ENCODE peak calls at places on chromosomes 12 and 14, in seven cellular contexts. One of them, this sample, is unnamed.

GRCh38 chr14:81326451-81326850 is 73.7 kb downstream of the STON2 start:
- DNase-seq in left ventricle myocardium inferior: no peak
- DNase-seq in endodermal cell: no peak
- DNase-seq in keratinocyte: no peak
- DNase-seq in colonic mucosa: no peak
- DNase-seq in tibial nerve: no peak
- DNase-seq in prostate gland: no peak
- DNase-seq in this sample: no peak

GRCh38 chr14:24674204-24674970 is 40.4 kb upstream of the GZMB start:
- DNase-seq in left ventricle myocardium inferior: no peak
- DNase-seq in endodermal cell: no peak
- DNase-seq in keratinocyte: no peak
- DNase-seq in colonic mucosa: no peak
- DNase-seq in tibial nerve: no peak
- DNase-seq in prostate gland: no peak
- DNase-seq in this sample: no peak

GRCh38 chr12:20370001-20370381 is 1.7 kb downstream of the PDE3A start:
- DNase-seq in left ventricle myocardium inferior: peak; percentile 38
- DNase-seq in endodermal cell: no peak
- DNase-seq in keratinocyte: no peak
- DNase-seq in colonic mucosa: peak; percentile 72
- DNase-seq in tibial nerve: peak; percentile 42
- DNase-seq in prostate gland: peak; percentile 35
- DNase-seq in this sample: peak; percentile 36

GRCh38 chr12:47896633-47897032 is 8.2 kb downstream of the VDR start:
- DNase-seq in left ventricle myocardium inferior: no peak
- DNase-seq in endodermal cell: peak; percentile 43
- DNase-seq in keratinocyte: no peak
- DNase-seq in colonic mucosa: peak; percentile 83
- DNase-seq in tibial nerve: no peak
- DNase-seq in prostate gland: no peak
- DNase-seq in this sample: peak; percentile 46

GRCh38 chr12:13530966-13531365 is 334.4 kb downstream of the EMP1 start:
- DNase-seq in left ventricle myocardium inferior: no peak
- DNase-seq in endodermal cell: no peak
- DNase-seq in keratinocyte: no peak
- DNase-seq in colonic mucosa: no peak
- DNase-seq in tibial nerve: no peak
- DNase-seq in prostate gland: no peak
- DNase-seq in this sample: no peak

GRCh38 chr12:132429122-132429931 is 60.6 kb upstream of the FBRSL1 start:
- DNase-seq in left ventricle myocardium inferior: no peak
- DNase-seq in endodermal cell: peak; percentile 85
- DNase-seq in keratinocyte: no peak
- DNase-seq in colonic mucosa: peak; percentile 57
- DNase-seq in tibial nerve: no peak
- DNase-seq in prostate gland: no peak
- DNase-seq in this sample: peak; percentile 88

GRCh38 chr14:32430326-32430725 is 101.2 kb downstream of the AKAP6 start:
- DNase-seq in left ventricle myocardium inferior: no peak
- DNase-seq in endodermal cell: no peak
- DNase-seq in keratinocyte: no peak
- DNase-seq in colonic mucosa: no peak
- DNase-seq in tibial nerve: no peak
- DNase-seq in prostate gland: no peak
- DNase-seq in this sample: no peak

GRCh38 chr12:6605425-6606330 is 1.5 kb downstream of the CHD4 start:
- DNase-seq in left ventricle myocardium inferior: peak; percentile 17
- DNase-seq in endodermal cell: peak; percentile 85
- DNase-seq in keratinocyte: no peak
- DNase-seq in colonic mucosa: peak; percentile 24
- DNase-seq in tibial nerve: no peak
- DNase-seq in prostate gland: peak; percentile 36
- DNase-seq in this sample: peak; percentile 74

DNA sequence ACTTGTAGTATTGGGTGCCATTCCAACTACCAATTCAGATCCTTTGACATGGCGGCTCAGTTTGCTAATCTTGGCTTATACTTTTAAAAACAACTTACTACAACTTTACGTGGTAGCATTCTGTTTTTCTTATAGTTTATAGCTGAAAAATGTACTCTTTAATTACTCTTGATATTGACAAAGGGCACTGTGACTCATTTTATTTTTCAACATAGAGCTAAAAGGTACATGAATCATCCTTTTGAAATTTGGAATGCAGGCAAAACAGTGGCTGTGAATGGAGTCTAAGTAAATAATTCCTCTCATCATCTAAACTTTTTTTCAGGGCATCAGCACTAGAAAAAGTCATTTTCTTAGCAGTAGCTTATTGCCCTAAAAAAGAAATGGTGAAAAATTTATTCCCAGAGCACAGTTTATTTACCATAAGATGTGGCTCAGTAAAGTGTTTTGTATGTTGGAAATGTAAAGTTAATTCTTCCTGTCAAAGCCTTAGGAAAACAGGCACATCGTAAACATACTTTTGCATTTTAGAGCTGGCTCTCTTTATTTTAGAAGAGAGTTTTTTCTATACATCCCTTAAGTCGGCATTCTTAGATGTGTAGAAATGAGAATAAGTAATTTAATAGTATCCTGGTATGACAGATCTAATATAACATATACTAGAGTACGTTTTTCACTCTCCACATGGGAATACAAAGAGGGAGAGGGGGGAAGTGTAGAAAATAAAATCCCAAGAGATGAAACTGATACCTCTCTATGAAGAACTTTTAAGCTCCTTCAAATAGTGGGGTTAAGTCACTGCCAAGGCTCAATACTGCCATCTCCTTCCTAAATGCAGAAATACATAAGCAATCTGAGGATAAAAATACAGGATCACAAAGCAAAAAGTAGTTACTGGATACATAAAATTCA is 55.2 kb downstream of the SLC25A21 start:
- DNase-seq in left ventricle myocardium inferior: no peak
- DNase-seq in endodermal cell: no peak
- DNase-seq in keratinocyte: no peak
- DNase-seq in colonic mucosa: no peak
- DNase-seq in tibial nerve: no peak
- DNase-seq in prostate gland: no peak
- DNase-seq in this sample: no peak
- H3K4me3 ChIP-seq in left ventricle myocardium inferior: no peak overlapping the region
- H3K4me3 ChIP-seq in endodermal cell: no peak overlapping the region
- H3K4me3 ChIP-seq in keratinocyte: no peak overlapping the region
- H3K4me3 ChIP-seq in colonic mucosa: no peak overlapping the region
- H3K4me3 ChIP-seq in tibial nerve: no peak overlapping the region
- H3K4me3 ChIP-seq in prostate gland: no peak overlapping the region
- H3K4me3 ChIP-seq in this sample: no peak overlapping the region

GRCh38 chr12:65824314-65824563 is at the start of gene HMGA2:
- DNase-seq in left ventricle myocardium inferior: no peak
- DNase-seq in endodermal cell: no peak
- DNase-seq in keratinocyte: no peak
- DNase-seq in colonic mucosa: peak; percentile 61
- DNase-seq in tibial nerve: no peak
- DNase-seq in prostate gland: no peak
- DNase-seq in this sample: no peak

GRCh38 chr12:65825323-65825572 is 965 bp downstream of the HMGA2 start:
- DNase-seq in left ventricle myocardium inferior: no peak
- DNase-seq in endodermal cell: no peak
- DNase-seq in keratinocyte: no peak
- DNase-seq in colonic mucosa: no peak
- DNase-seq in tibial nerve: no peak
- DNase-seq in prostate gland: no peak
- DNase-seq in this sample: no peak

GRCh38 chr12:65821336-65821735 is 2.9 kb upstream of the HMGA2 start:
- DNase-seq in left ventricle myocardium inferior: no peak
- DNase-seq in endodermal cell: no peak
- DNase-seq in keratinocyte: no peak
- DNase-seq in colonic mucosa: no peak
- DNase-seq in tibial nerve: no peak
- DNase-seq in prostate gland: no peak
- DNase-seq in this sample: no peak

GRCh38 chr12:65823481-65824313 is 586 bp upstream of the HMGA2 start:
- DNase-seq in left ventricle myocardium inferior: no peak
- DNase-seq in endodermal cell: peak; percentile 89
- DNase-seq in keratinocyte: no peak
- DNase-seq in colonic mucosa: peak; percentile 77
- DNase-seq in tibial nerve: no peak
- DNase-seq in prostate gland: peak; percentile 6
- DNase-seq in this sample: peak; percentile 80

DNA sequence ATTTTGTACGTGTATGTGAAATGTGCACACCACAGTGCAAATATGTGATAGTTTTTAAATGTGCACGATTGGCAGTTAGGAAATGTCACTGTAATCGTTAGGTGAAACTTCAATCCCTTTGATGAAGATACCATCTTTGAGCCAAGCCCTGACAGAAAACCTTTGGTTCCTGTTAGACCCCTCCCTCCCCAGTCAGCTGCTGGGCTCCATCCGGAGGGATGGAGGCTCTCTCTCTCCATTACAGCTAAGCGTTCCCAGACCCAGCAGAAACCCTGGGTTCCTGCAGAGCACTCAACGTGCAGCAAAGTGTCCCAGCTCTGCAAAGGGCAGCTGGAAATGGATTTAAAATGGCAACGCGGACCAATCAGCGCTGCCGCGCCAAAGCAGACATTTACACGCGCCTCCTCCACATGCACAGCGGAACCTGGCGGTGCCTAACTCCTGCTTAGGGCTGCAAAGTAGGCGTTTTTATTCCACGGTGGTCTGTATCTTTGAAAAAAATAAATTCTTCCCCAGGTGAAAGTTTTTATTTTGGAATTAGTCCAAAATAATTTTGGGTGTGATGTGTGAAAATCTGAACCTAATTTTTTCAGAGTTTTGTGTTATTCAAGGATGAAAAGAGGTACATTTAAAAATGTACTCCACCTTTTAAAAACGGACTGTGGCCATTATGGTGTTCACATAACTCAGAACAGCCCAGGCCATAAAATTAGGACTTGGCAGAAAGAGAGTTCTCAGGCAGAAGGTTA is 1.4 kb upstream of the HMGA2 start:
- DNase-seq in left ventricle myocardium inferior: no peak
- DNase-seq in endodermal cell: peak; percentile 97
- DNase-seq in keratinocyte: no peak
- DNase-seq in colonic mucosa: peak; percentile 69
- DNase-seq in tibial nerve: no peak
- DNase-seq in prostate gland: no peak
- DNase-seq in this sample: peak; percentile 83
- H3K27me3 ChIP-seq in left ventricle myocardium inferior: peaks cover 89% of the 10 kb centered on the region
- H3K27me3 ChIP-seq in endodermal cell: no peaks in the 10 kb centered on the region
- H3K27me3 ChIP-seq in keratinocyte: no peaks in the 10 kb centered on the region
- H3K27me3 ChIP-seq in colonic mucosa: peaks cover 4% of the 10 kb centered on the region
- H3K27me3 ChIP-seq in tibial nerve: peaks cover 65% of the 10 kb centered on the region
- H3K27me3 ChIP-seq in prostate gland: peaks cover 5% of the 10 kb centered on the region
- H3K27me3 ChIP-seq in this sample: no peaks in the 10 kb centered on the region

DNA sequence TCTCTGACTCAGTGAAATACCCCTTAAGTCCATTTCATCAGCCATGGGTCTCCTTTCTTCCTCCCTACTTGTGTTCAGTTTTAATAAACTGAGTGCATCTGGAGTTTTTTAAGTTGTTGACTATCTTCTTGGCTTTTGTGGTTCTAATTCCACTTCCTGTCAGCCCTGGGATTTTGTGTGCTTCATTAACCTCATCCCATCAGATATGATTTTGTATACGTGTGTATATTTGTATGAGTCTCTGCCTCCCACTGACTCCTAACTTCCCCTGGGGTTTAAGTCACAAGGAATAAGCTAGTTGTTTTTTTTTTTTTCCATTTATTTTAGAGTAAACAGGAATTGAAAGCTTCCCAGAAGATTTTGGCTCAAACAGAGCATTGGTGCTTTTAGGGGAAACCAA is 62.7 kb downstream of the TTLL5 start:
- DNase-seq in left ventricle myocardium inferior: no peak
- DNase-seq in endodermal cell: no peak
- DNase-seq in keratinocyte: no peak
- DNase-seq in colonic mucosa: no peak
- DNase-seq in tibial nerve: no peak
- DNase-seq in prostate gland: no peak
- DNase-seq in this sample: no peak
- H3K36me3 ChIP-seq in left ventricle myocardium inferior: peaks cover 5% of the 10 kb centered on the region
- H3K36me3 ChIP-seq in endodermal cell: peaks cover 65% of the 10 kb centered on the region
- H3K36me3 ChIP-seq in keratinocyte: peaks cover 7% of the 10 kb centered on the region
- H3K36me3 ChIP-seq in colonic mucosa: no peaks in the 10 kb centered on the region
- H3K36me3 ChIP-seq in tibial nerve: peaks cover 28% of the 10 kb centered on the region
- H3K36me3 ChIP-seq in prostate gland: no peaks in the 10 kb centered on the region
- H3K36me3 ChIP-seq in this sample: peaks cover 3% of the 10 kb centered on the region

GRCh38 chr12:122080149-122081107 is 1.9 kb downstream of the MLXIP start:
- DNase-seq in left ventricle myocardium inferior: peak; percentile 53
- DNase-seq in endodermal cell: peak; percentile 79
- DNase-seq in keratinocyte: no peak
- DNase-seq in colonic mucosa: peak; percentile 84
- DNase-seq in tibial nerve: peak; percentile 78
- DNase-seq in prostate gland: peak; percentile 60
- DNase-seq in this sample: peak; percentile 64

GRCh38 chr12:122085006-122085405 is 6.5 kb downstream of the MLXIP start:
- DNase-seq in left ventricle myocardium inferior: no peak
- DNase-seq in endodermal cell: no peak
- DNase-seq in keratinocyte: no peak
- DNase-seq in colonic mucosa: peak; percentile 49
- DNase-seq in tibial nerve: no peak
- DNase-seq in prostate gland: no peak
- DNase-seq in this sample: no peak

GRCh38 chr12:122081108-122081696 is 2.6 kb downstream of the MLXIP start:
- DNase-seq in left ventricle myocardium inferior: no peak
- DNase-seq in endodermal cell: no peak
- DNase-seq in keratinocyte: no peak
- DNase-seq in colonic mucosa: peak; percentile 32
- DNase-seq in tibial nerve: no peak
- DNase-seq in prostate gland: no peak
- DNase-seq in this sample: no peak

GRCh38 chr12:122081697-122082221 is 3.2 kb downstream of the MLXIP start:
- DNase-seq in left ventricle myocardium inferior: peak; percentile 60
- DNase-seq in endodermal cell: no peak
- DNase-seq in keratinocyte: no peak
- DNase-seq in colonic mucosa: peak; percentile 71
- DNase-seq in tibial nerve: peak; percentile 53
- DNase-seq in prostate gland: no peak
- DNase-seq in this sample: no peak

DNA sequence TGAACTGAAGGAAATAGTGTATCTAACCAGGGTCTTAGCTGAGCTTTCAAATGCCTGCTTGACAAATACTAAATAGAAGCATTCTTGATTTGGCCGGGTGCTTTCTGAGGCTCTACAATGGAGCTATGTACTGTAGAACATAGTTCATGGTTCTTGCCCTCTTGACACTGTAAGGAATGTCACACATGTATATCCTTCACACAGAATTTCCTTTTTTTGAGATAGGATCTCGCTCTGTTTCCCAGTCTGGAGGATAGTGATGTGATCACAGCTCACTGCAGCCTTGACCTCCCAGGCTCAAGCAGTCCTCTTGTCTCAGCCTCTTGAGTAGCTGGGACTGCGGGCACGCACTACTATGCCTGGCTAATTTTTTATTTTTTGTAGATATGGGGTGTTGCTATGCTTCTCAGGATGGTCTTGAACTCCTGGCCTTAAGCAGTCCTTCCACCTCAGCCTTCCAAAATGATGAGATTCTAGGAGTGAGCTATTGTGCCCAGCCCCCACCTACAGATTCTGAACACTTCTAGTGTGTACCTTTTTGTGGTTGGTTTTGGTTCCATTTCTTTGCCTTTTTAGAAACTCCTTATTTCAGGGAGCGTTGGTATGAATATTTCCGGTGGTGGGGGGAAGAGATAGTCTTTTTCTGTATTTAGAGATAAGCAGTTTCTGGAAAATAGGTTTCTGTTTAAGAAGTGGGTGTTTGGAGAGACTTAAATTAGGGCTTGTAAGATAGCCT is 4.2 kb downstream of the MLXIP start:
- DNase-seq in left ventricle myocardium inferior: no peak
- DNase-seq in endodermal cell: no peak
- DNase-seq in keratinocyte: no peak
- DNase-seq in colonic mucosa: no peak
- DNase-seq in tibial nerve: no peak
- DNase-seq in prostate gland: no peak
- DNase-seq in this sample: no peak
- H3K4me3 ChIP-seq in left ventricle myocardium inferior: peak overlapping the region; percentile 91
- H3K4me3 ChIP-seq in endodermal cell: no peak overlapping the region
- H3K4me3 ChIP-seq in keratinocyte: no peak overlapping the region
- H3K4me3 ChIP-seq in colonic mucosa: peak overlapping the region; percentile 81
- H3K4me3 ChIP-seq in tibial nerve: no peak overlapping the region
- H3K4me3 ChIP-seq in prostate gland: no peak overlapping the region
- H3K4me3 ChIP-seq in this sample: no peak overlapping the region